ENCODE peak calls at places on chromosomes 5 and 9, in ten cellular contexts. M is DMS 273 treated with DMSO at 0.1 percent for 48 hours, K is GOT3, O is body of pancreas, R is H9, V is iris pigment epithelial cell, L is HFFc6, E is iPS DF 6.9, P is caudate nucleus, B is germinal center. Z is an unnamed sample.

GRCh38 chr5:141637693-141638419 is 1.1 kb downstream of the RELL2 start:
- DNase-seq in M (no peak), K (no peak), O (peak), R (peak), V (peak), L (no peak), E (no peak), P (no peak), B (peak), Z (peak)

GRCh38 chr9:90783552-90783951 is 18.1 kb upstream of the SYK start:
- DNase-seq in M (no peak), K (no peak), O (no peak), R (peak), V (no peak), L (no peak), E (no peak), P (no peak), B (no peak), Z (peak)

GRCh38 chr5:111655169-111655924 is 101.6 kb downstream of the NREP start:
- DNase-seq in M (no peak), K (no peak), O (peak), R (no peak), V (peak), L (no peak), E (no peak), P (no peak), B (no peak), Z (no peak)

GRCh38 chr5:169064093-169064492 is 236.8 kb downstream of the SLIT3 start:
- DNase-seq in M (no peak), K (no peak), O (peak), R (no peak), V (no peak), L (no peak), E (no peak), P (no peak), B (no peak), Z (no peak)

GRCh38 chr5:168324864-168325615 is 33.6 kb downstream of the WWC1 start:
- DNase-seq in M (no peak), K (no peak), O (peak), R (no peak), V (no peak), L (no peak), E (no peak), P (no peak), B (no peak), Z (peak)

GRCh38 chr9:116323012-116323411 is 169.4 kb downstream of the PAPPA start:
- DNase-seq in M (no peak), K (no peak), O (no peak), R (no peak), V (peak), L (no peak), E (no peak), P (no peak), B (no peak), Z (no peak)

GRCh38 chr5:31382051-31382878 is 149.6 kb downstream of the DROSHA start:
- DNase-seq in M (no peak), K (no peak), O (no peak), R (no peak), V (peak), L (no peak), E (no peak), P (no peak), B (no peak), Z (no peak)

GRCh38 chr5:120228262-120229031 is 235.7 kb upstream of the PRR16 start:
- DNase-seq in M (no peak), K (no peak), O (no peak), R (peak), V (peak), L (peak), E (peak), P (no peak), B (no peak), Z (peak)

GRCh38 chr5:166503506-166503905 is 1787.9 kb upstream of the WWC1 start:
- DNase-seq in M (no peak), K (no peak), O (no peak), R (no peak), V (no peak), L (no peak), E (no peak), P (no peak), B (no peak), Z (no peak)

GRCh38 chr5:903756-904096 is 11.0 kb downstream of the TRIP13 start:
- DNase-seq in M (no peak), K (no peak), O (no peak), R (no peak), V (no peak), L (no peak), E (no peak), P (no peak), B (no peak), Z (no peak)